ENCODE peak calls at places on chromosome 4, in seven cellular contexts. One of them, this sample, is unnamed.

GRCh38 chr4:47381172-47381571 is 82.3 kb downstream of the COMMD8 start:
- DNase-seq in trophoblast cell: no peak
- DNase-seq in IMR-90: no peak
- DNase-seq in H9: no peak
- DNase-seq in neuronal stem cell: no peak
- DNase-seq in mesendoderm: no peak
- DNase-seq in mesenchymal stem cell: no peak
- DNase-seq in this sample: no peak

GRCh38 chr4:55398966-55399365 is 3.2 kb downstream of the TMEM165 start:
- DNase-seq in trophoblast cell: no peak
- DNase-seq in IMR-90: peak; percentile 22
- DNase-seq in H9: no peak
- DNase-seq in neuronal stem cell: no peak
- DNase-seq in mesendoderm: no peak
- DNase-seq in mesenchymal stem cell: peak; percentile 47
- DNase-seq in this sample: no peak

GRCh38 chr4:151207186-151207585 is 69.8 kb upstream of the PRSS48 start:
- DNase-seq in trophoblast cell: no peak
- DNase-seq in IMR-90: no peak
- DNase-seq in H9: no peak
- DNase-seq in neuronal stem cell: no peak
- DNase-seq in mesendoderm: no peak
- DNase-seq in mesenchymal stem cell: no peak
- DNase-seq in this sample: no peak

GRCh38 chr4:85966308-85966882 is 393.5 kb downstream of the MAPK10 start:
- DNase-seq in trophoblast cell: no peak
- DNase-seq in IMR-90: no peak
- DNase-seq in H9: no peak
- DNase-seq in neuronal stem cell: no peak
- DNase-seq in mesendoderm: no peak
- DNase-seq in mesenchymal stem cell: peak; percentile 31
- DNase-seq in this sample: no peak

GRCh38 chr4:140426610-140427103 is 791 bp downstream of the CLGN start:
- DNase-seq in trophoblast cell: no peak
- DNase-seq in IMR-90: no peak
- DNase-seq in H9: no peak
- DNase-seq in neuronal stem cell: peak; percentile 2
- DNase-seq in mesendoderm: peak; percentile 78
- DNase-seq in mesenchymal stem cell: no peak
- DNase-seq in this sample: no peak

GRCh38 chr4:37892641-37893040 is 1.8 kb downstream of the TBC1D1 start:
- DNase-seq in trophoblast cell: no peak
- DNase-seq in IMR-90: no peak
- DNase-seq in H9: no peak
- DNase-seq in neuronal stem cell: no peak
- DNase-seq in mesendoderm: no peak
- DNase-seq in mesenchymal stem cell: no peak
- DNase-seq in this sample: no peak

GRCh38 chr4:181538435-181538834 is 704.8 kb upstream of the TENM3 start:
- DNase-seq in trophoblast cell: no peak
- DNase-seq in IMR-90: no peak
- DNase-seq in H9: no peak
- DNase-seq in neuronal stem cell: no peak
- DNase-seq in mesendoderm: no peak
- DNase-seq in mesenchymal stem cell: no peak
- DNase-seq in this sample: no peak

GRCh38 chr4:15320116-15320515 is 107.7 kb upstream of the C1QTNF7 start:
- DNase-seq in trophoblast cell: peak; percentile 53
- DNase-seq in IMR-90: no peak
- DNase-seq in H9: no peak
- DNase-seq in neuronal stem cell: no peak
- DNase-seq in mesendoderm: peak; percentile 27
- DNase-seq in mesenchymal stem cell: no peak
- DNase-seq in this sample: no peak

GRCh38 chr4:18556402-18556801 is 534.8 kb upstream of the LCORL start:
- DNase-seq in trophoblast cell: no peak
- DNase-seq in IMR-90: no peak
- DNase-seq in H9: no peak
- DNase-seq in neuronal stem cell: no peak
- DNase-seq in mesendoderm: no peak
- DNase-seq in mesenchymal stem cell: no peak
- DNase-seq in this sample: no peak

GRCh38 chr4:55475394-55476243 is 71.1 kb downstream of the CLOCK start:
- DNase-seq in trophoblast cell: no peak
- DNase-seq in IMR-90: peak; percentile 77
- DNase-seq in H9: no peak
- DNase-seq in neuronal stem cell: no peak
- DNase-seq in mesendoderm: no peak
- DNase-seq in mesenchymal stem cell: peak; percentile 45
- DNase-seq in this sample: no peak

GRCh38 chr4:2417765-2418651 is at the start of gene ZFYVE28:
- DNase-seq in trophoblast cell: no peak
- DNase-seq in IMR-90: no peak
- DNase-seq in H9: no peak
- DNase-seq in neuronal stem cell: no peak
- DNase-seq in mesendoderm: no peak
- DNase-seq in mesenchymal stem cell: peak; percentile 63
- DNase-seq in this sample: peak; percentile 79

GRCh38 chr4:141914746-141915145 is 278.4 kb downstream of the IL15 start:
- DNase-seq in trophoblast cell: peak; percentile 31
- DNase-seq in IMR-90: no peak
- DNase-seq in H9: no peak
- DNase-seq in neuronal stem cell: no peak
- DNase-seq in mesendoderm: no peak
- DNase-seq in mesenchymal stem cell: no peak
- DNase-seq in this sample: no peak

GRCh38 chr4:108693819-108694218 is 43.4 kb downstream of the OSTC start:
- DNase-seq in trophoblast cell: peak; percentile 61
- DNase-seq in IMR-90: peak; percentile 25
- DNase-seq in H9: no peak
- DNase-seq in neuronal stem cell: no peak
- DNase-seq in mesendoderm: no peak
- DNase-seq in mesenchymal stem cell: peak; percentile 22
- DNase-seq in this sample: no peak

GRCh38 chr4:2825740-2826139 is 17.9 kb upstream of the ADD1 start:
- DNase-seq in trophoblast cell: no peak
- DNase-seq in IMR-90: no peak
- DNase-seq in H9: no peak
- DNase-seq in neuronal stem cell: no peak
- DNase-seq in mesendoderm: no peak
- DNase-seq in mesenchymal stem cell: no peak
- DNase-seq in this sample: no peak

GRCh38 chr4:8324640-8325239 is 55.2 kb downstream of the HTRA3 start:
- DNase-seq in trophoblast cell: no peak
- DNase-seq in IMR-90: peak; percentile 25
- DNase-seq in H9: no peak
- DNase-seq in neuronal stem cell: no peak
- DNase-seq in mesendoderm: no peak
- DNase-seq in mesenchymal stem cell: no peak
- DNase-seq in this sample: no peak
- H3K23ac ChIP-seq in trophoblast cell: no peak overlapping the region
- H3K23ac ChIP-seq in IMR-90: no peak overlapping the region
- H3K23ac ChIP-seq in H9: no peak overlapping the region
- H3K23ac ChIP-seq in neuronal stem cell: no peak overlapping the region
- H3K23ac ChIP-seq in mesendoderm: no peak overlapping the region
- H3K23ac ChIP-seq in mesenchymal stem cell: no peak overlapping the region
- H3K23ac ChIP-seq in this sample: no peak overlapping the region

GRCh38 chr4:152431287-152431686 is 104.6 kb downstream of the FBXW7 start:
- DNase-seq in trophoblast cell: no peak
- DNase-seq in IMR-90: peak; percentile 47
- DNase-seq in H9: no peak
- DNase-seq in neuronal stem cell: no peak
- DNase-seq in mesendoderm: no peak
- DNase-seq in mesenchymal stem cell: no peak
- DNase-seq in this sample: no peak

GRCh38 chr4:152431784-152432183 is 104.1 kb downstream of the FBXW7 start:
- DNase-seq in trophoblast cell: no peak
- DNase-seq in IMR-90: no peak
- DNase-seq in H9: no peak
- DNase-seq in neuronal stem cell: no peak
- DNase-seq in mesendoderm: no peak
- DNase-seq in mesenchymal stem cell: no peak
- DNase-seq in this sample: no peak

GRCh38 chr4:152437561-152437960 is 98.3 kb downstream of the FBXW7 start:
- DNase-seq in trophoblast cell: peak; percentile 11
- DNase-seq in IMR-90: no peak
- DNase-seq in H9: no peak
- DNase-seq in neuronal stem cell: no peak
- DNase-seq in mesendoderm: no peak
- DNase-seq in mesenchymal stem cell: no peak
- DNase-seq in this sample: no peak

GRCh38 chr4:152434011-152434410 is 101.9 kb downstream of the FBXW7 start:
- DNase-seq in trophoblast cell: no peak
- DNase-seq in IMR-90: no peak
- DNase-seq in H9: no peak
- DNase-seq in neuronal stem cell: no peak
- DNase-seq in mesendoderm: no peak
- DNase-seq in mesenchymal stem cell: no peak
- DNase-seq in this sample: no peak

DNA sequence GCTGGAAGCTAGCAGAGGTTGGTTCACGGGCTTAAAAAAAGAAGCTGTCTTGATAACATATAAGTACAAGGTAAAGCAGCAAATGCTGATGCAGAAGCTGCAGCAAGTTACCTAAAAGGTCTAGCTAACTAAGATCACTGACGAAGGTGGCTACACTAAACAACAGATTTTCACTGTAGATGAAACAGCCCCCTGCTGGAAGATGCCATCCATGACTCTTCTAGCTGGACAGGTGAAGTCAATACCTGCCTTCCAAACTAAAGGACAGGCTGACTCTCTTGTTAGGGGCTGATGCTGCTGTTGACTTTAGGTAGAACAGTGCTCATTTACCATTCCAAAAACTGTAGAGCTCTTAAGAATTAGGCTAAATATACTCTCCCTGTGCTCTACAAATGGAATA is 99.5 kb downstream of the FBXW7 start:
- DNase-seq in trophoblast cell: peak; percentile 52
- DNase-seq in IMR-90: no peak
- DNase-seq in H9: peak; percentile 47
- DNase-seq in neuronal stem cell: no peak
- DNase-seq in mesendoderm: peak; percentile 52
- DNase-seq in mesenchymal stem cell: no peak
- DNase-seq in this sample: no peak
- H4K8ac ChIP-seq in trophoblast cell: no peak overlapping the region
- H4K8ac ChIP-seq in IMR-90: no peak overlapping the region
- H4K8ac ChIP-seq in H9: no peak overlapping the region
- H4K8ac ChIP-seq in neuronal stem cell: no peak overlapping the region
- H4K8ac ChIP-seq in mesendoderm: no peak overlapping the region
- H4K8ac ChIP-seq in mesenchymal stem cell: no peak overlapping the region
- H4K8ac ChIP-seq in this sample: no peak overlapping the region

DNA sequence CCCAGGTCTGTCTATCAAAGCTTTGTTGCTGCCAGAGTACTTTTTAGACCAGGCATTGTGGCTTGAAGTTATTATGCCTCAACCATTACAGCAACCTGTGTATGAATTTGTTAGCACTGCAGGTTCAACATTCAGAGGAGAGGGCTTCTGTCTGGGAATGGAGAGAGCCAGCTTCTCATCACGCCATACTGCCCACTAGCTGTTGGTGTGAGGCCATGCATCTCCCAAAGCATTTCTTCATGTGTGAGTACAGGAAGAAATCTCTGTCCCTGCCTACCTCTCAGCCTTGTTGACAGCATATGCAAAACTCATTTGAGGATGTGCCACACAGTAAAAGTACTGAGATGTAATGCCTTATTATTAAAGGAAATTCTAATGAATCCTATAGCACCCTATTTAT is 76.9 kb upstream of the PPARGC1A start:
- DNase-seq in trophoblast cell: no peak
- DNase-seq in IMR-90: no peak
- DNase-seq in H9: peak; percentile 49
- DNase-seq in neuronal stem cell: no peak
- DNase-seq in mesendoderm: peak; percentile 70
- DNase-seq in mesenchymal stem cell: no peak
- DNase-seq in this sample: no peak
- H3K23ac ChIP-seq in trophoblast cell: no peak overlapping the region
- H3K23ac ChIP-seq in IMR-90: no peak overlapping the region
- H3K23ac ChIP-seq in H9: no peak overlapping the region
- H3K23ac ChIP-seq in neuronal stem cell: no peak overlapping the region
- H3K23ac ChIP-seq in mesendoderm: no peak overlapping the region
- H3K23ac ChIP-seq in mesenchymal stem cell: no peak overlapping the region
- H3K23ac ChIP-seq in this sample: no peak overlapping the region

GRCh38 chr4:189304179-189304578 is 636.5 kb upstream of the FRG1 start:
- DNase-seq in trophoblast cell: no peak
- DNase-seq in IMR-90: peak; percentile 59
- DNase-seq in H9: no peak
- DNase-seq in neuronal stem cell: no peak
- DNase-seq in mesendoderm: no peak
- DNase-seq in mesenchymal stem cell: peak; percentile 57
- DNase-seq in this sample: no peak

GRCh38 chr4:189301692-189302091 is 639.0 kb upstream of the FRG1 start:
- DNase-seq in trophoblast cell: no peak
- DNase-seq in IMR-90: no peak
- DNase-seq in H9: no peak
- DNase-seq in neuronal stem cell: no peak
- DNase-seq in mesendoderm: no peak
- DNase-seq in mesenchymal stem cell: no peak
- DNase-seq in this sample: no peak

GRCh38 chr4:189304755-189305154 is 635.9 kb upstream of the FRG1 start:
- DNase-seq in trophoblast cell: peak; percentile 9
- DNase-seq in IMR-90: peak; percentile 62
- DNase-seq in H9: no peak
- DNase-seq in neuronal stem cell: no peak
- DNase-seq in mesendoderm: no peak
- DNase-seq in mesenchymal stem cell: peak; percentile 75
- DNase-seq in this sample: no peak

GRCh38 chr4:189302719-189303118 is 638.0 kb upstream of the FRG1 start:
- DNase-seq in trophoblast cell: peak; percentile 86
- DNase-seq in IMR-90: no peak
- DNase-seq in H9: no peak
- DNase-seq in neuronal stem cell: no peak
- DNase-seq in mesendoderm: no peak
- DNase-seq in mesenchymal stem cell: no peak
- DNase-seq in this sample: no peak

GRCh38 chr4:189299706-189300105 is 641.0 kb upstream of the FRG1 start:
- DNase-seq in trophoblast cell: peak; percentile 55
- DNase-seq in IMR-90: no peak
- DNase-seq in H9: no peak
- DNase-seq in neuronal stem cell: no peak
- DNase-seq in mesendoderm: peak; percentile 30
- DNase-seq in mesenchymal stem cell: peak; percentile 14
- DNase-seq in this sample: no peak
- H4K8ac ChIP-seq in trophoblast cell: no peak overlapping the region
- H4K8ac ChIP-seq in IMR-90: no peak overlapping the region
- H4K8ac ChIP-seq in H9: no peak overlapping the region
- H4K8ac ChIP-seq in neuronal stem cell: no peak overlapping the region
- H4K8ac ChIP-seq in mesendoderm: no peak overlapping the region
- H4K8ac ChIP-seq in mesenchymal stem cell: no peak overlapping the region
- H4K8ac ChIP-seq in this sample: no peak overlapping the region

DNA sequence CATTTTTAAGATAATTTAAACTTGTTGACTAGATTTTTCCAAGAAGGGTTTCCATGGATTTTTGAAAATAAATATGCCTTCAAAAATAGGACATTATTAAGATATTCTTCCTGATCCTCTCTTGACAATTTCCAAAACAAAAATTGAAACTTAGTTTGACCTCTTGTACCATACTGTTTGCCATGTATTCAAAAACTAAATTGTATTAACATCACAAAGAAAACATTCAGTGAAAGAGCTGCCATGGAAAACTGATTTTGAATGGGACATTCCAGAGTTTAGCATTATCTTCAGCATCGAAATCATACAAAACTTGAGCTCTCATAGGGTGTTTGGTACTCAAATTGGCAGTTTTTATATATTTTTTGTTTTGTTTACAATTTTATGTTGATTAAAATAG is 68.0 kb upstream of the HPGD start:
- DNase-seq in trophoblast cell: no peak
- DNase-seq in IMR-90: no peak
- DNase-seq in H9: no peak
- DNase-seq in neuronal stem cell: no peak
- DNase-seq in mesendoderm: no peak
- DNase-seq in mesenchymal stem cell: no peak
- DNase-seq in this sample: no peak
- H3K23ac ChIP-seq in trophoblast cell: no peak overlapping the region
- H3K23ac ChIP-seq in IMR-90: no peak overlapping the region
- H3K23ac ChIP-seq in H9: no peak overlapping the region
- H3K23ac ChIP-seq in neuronal stem cell: no peak overlapping the region
- H3K23ac ChIP-seq in mesendoderm: no peak overlapping the region
- H3K23ac ChIP-seq in mesenchymal stem cell: no peak overlapping the region
- H3K23ac ChIP-seq in this sample: no peak overlapping the region